ENCODE peak calls at places on chromosomes 11 and 22, in seven cellular contexts. One of them, this sample, is unnamed.

GRCh38 chr11:7034019-7034418 is 13.7 kb downstream of the NLRP14 start:
- DNase-seq in gastrocnemius medialis: no peak
- DNase-seq in transverse colon: no peak
- DNase-seq in right lobe of liver: no peak
- DNase-seq in ovary: no peak
- DNase-seq in stomach: no peak
- DNase-seq in uterus: no peak
- DNase-seq in this sample: no peak

GRCh38 chr11:126637800-126638175 is 282.3 kb downstream of the ST3GAL4 start:
- DNase-seq in gastrocnemius medialis: no peak
- DNase-seq in transverse colon: no peak
- DNase-seq in right lobe of liver: no peak
- DNase-seq in ovary: no peak
- DNase-seq in stomach: no peak
- DNase-seq in uterus: no peak
- DNase-seq in this sample: no peak

GRCh38 chr11:426851-427250 is 12.1 kb upstream of the SIGIRR start:
- DNase-seq in gastrocnemius medialis: no peak
- DNase-seq in transverse colon: no peak
- DNase-seq in right lobe of liver: no peak
- DNase-seq in ovary: peak; percentile 17
- DNase-seq in stomach: no peak
- DNase-seq in uterus: no peak
- DNase-seq in this sample: no peak

GRCh38 chr11:61699737-61700160 is 19.6 kb downstream of the DAGLA start:
- DNase-seq in gastrocnemius medialis: peak; percentile 68
- DNase-seq in transverse colon: peak; percentile 72
- DNase-seq in right lobe of liver: no peak
- DNase-seq in ovary: no peak
- DNase-seq in stomach: peak; percentile 85
- DNase-seq in uterus: no peak
- DNase-seq in this sample: peak; percentile 86

GRCh38 chr11:125871391-125872137 is 15.9 kb upstream of the HYLS1 start:
- DNase-seq in gastrocnemius medialis: no peak
- DNase-seq in transverse colon: no peak
- DNase-seq in right lobe of liver: no peak
- DNase-seq in ovary: no peak
- DNase-seq in stomach: peak; percentile 37
- DNase-seq in uterus: no peak
- DNase-seq in this sample: peak; percentile 48

GRCh38 chr11:88414385-88414861 is 76.9 kb upstream of the CTSC start:
- DNase-seq in gastrocnemius medialis: no peak
- DNase-seq in transverse colon: peak; percentile 20
- DNase-seq in right lobe of liver: no peak
- DNase-seq in ovary: no peak
- DNase-seq in stomach: no peak
- DNase-seq in uterus: no peak
- DNase-seq in this sample: peak; percentile 61

GRCh38 chr11:46668480-46669085 is 31.8 kb downstream of the ARHGAP1 start:
- DNase-seq in gastrocnemius medialis: no peak
- DNase-seq in transverse colon: no peak
- DNase-seq in right lobe of liver: peak; percentile 28
- DNase-seq in ovary: no peak
- DNase-seq in stomach: no peak
- DNase-seq in uterus: no peak
- DNase-seq in this sample: no peak

GRCh38 chr22:40392618-40393017 is 22.2 kb downstream of the SGSM3 start:
- DNase-seq in gastrocnemius medialis: no peak
- DNase-seq in transverse colon: no peak
- DNase-seq in right lobe of liver: no peak
- DNase-seq in ovary: no peak
- DNase-seq in stomach: no peak
- DNase-seq in uterus: no peak
- DNase-seq in this sample: no peak

GRCh38 chr11:20048246-20048645 is 112.0 kb downstream of the DBX1 start:
- DNase-seq in gastrocnemius medialis: no peak
- DNase-seq in transverse colon: no peak
- DNase-seq in right lobe of liver: no peak
- DNase-seq in ovary: no peak
- DNase-seq in stomach: no peak
- DNase-seq in uterus: no peak
- DNase-seq in this sample: no peak

GRCh38 chr11:128715691-128716153 is 21.9 kb downstream of the FLI1 start:
- DNase-seq in gastrocnemius medialis: no peak
- DNase-seq in transverse colon: no peak
- DNase-seq in right lobe of liver: peak; percentile 37
- DNase-seq in ovary: no peak
- DNase-seq in stomach: no peak
- DNase-seq in uterus: no peak
- DNase-seq in this sample: no peak

GRCh38 chr11:27471067-27471587 is 1.5 kb downstream of the LGR4 start:
- DNase-seq in gastrocnemius medialis: no peak
- DNase-seq in transverse colon: peak; percentile 27
- DNase-seq in right lobe of liver: no peak
- DNase-seq in ovary: no peak
- DNase-seq in stomach: no peak
- DNase-seq in uterus: no peak
- DNase-seq in this sample: peak; percentile 30

GRCh38 chr22:29480512-29481264 is 670 bp downstream of the NEFH start:
- DNase-seq in gastrocnemius medialis: no peak
- DNase-seq in transverse colon: no peak
- DNase-seq in right lobe of liver: no peak
- DNase-seq in ovary: peak; percentile 84
- DNase-seq in stomach: no peak
- DNase-seq in uterus: no peak
- DNase-seq in this sample: no peak

GRCh38 chr11:26231252-26231661 is 100.7 kb upstream of the ANO3 start:
- DNase-seq in gastrocnemius medialis: no peak
- DNase-seq in transverse colon: no peak
- DNase-seq in right lobe of liver: no peak
- DNase-seq in ovary: no peak
- DNase-seq in stomach: no peak
- DNase-seq in uterus: no peak
- DNase-seq in this sample: no peak

GRCh38 chr11:126948563-126948962 is 52.0 kb downstream of the KIRREL3 start:
- DNase-seq in gastrocnemius medialis: no peak
- DNase-seq in transverse colon: no peak
- DNase-seq in right lobe of liver: no peak
- DNase-seq in ovary: no peak
- DNase-seq in stomach: no peak
- DNase-seq in uterus: no peak
- DNase-seq in this sample: no peak

GRCh38 chr11:126282361-126282741 is 542 bp upstream of the TIRAP start:
- DNase-seq in gastrocnemius medialis: peak; percentile 44
- DNase-seq in transverse colon: peak; percentile 57
- DNase-seq in right lobe of liver: peak; percentile 63
- DNase-seq in ovary: peak; percentile 68
- DNase-seq in stomach: peak; percentile 34
- DNase-seq in uterus: peak; percentile 64
- DNase-seq in this sample: peak; percentile 60

GRCh38 chr22:49365910-49366309 is 461.8 kb downstream of the BRD1 start:
- DNase-seq in gastrocnemius medialis: no peak
- DNase-seq in transverse colon: no peak
- DNase-seq in right lobe of liver: no peak
- DNase-seq in ovary: no peak
- DNase-seq in stomach: peak; percentile 14
- DNase-seq in uterus: no peak
- DNase-seq in this sample: no peak

GRCh38 chr11:10584071-10584501 is 15.6 kb upstream of the LYVE1 start:
- DNase-seq in gastrocnemius medialis: no peak
- DNase-seq in transverse colon: no peak
- DNase-seq in right lobe of liver: no peak
- DNase-seq in ovary: peak; percentile 71
- DNase-seq in stomach: no peak
- DNase-seq in uterus: peak; percentile 58
- DNase-seq in this sample: no peak

GRCh38 chr11:64799925-64800632 is 2.9 kb downstream of the MAP4K2 start:
- DNase-seq in gastrocnemius medialis: no peak
- DNase-seq in transverse colon: no peak
- DNase-seq in right lobe of liver: no peak
- DNase-seq in ovary: no peak
- DNase-seq in stomach: no peak
- DNase-seq in uterus: no peak
- DNase-seq in this sample: no peak

GRCh38 chr22:42368379-42369249 is 63.6 kb downstream of the NFAM1 start:
- DNase-seq in gastrocnemius medialis: no peak
- DNase-seq in transverse colon: peak; percentile 34
- DNase-seq in right lobe of liver: no peak
- DNase-seq in ovary: peak; percentile 51
- DNase-seq in stomach: no peak
- DNase-seq in uterus: peak; percentile 39
- DNase-seq in this sample: no peak
- TF ChIP-seq POLR2A in gastrocnemius medialis: no peak
- TF ChIP-seq POLR2A in transverse colon: no peak
- TF ChIP-seq POLR2A in right lobe of liver: no peak
- TF ChIP-seq POLR2A in ovary: no peak
- TF ChIP-seq POLR2A in stomach: no peak
- TF ChIP-seq POLR2A in uterus: no peak
- TF ChIP-seq POLR2A in this sample: no peak

DNA sequence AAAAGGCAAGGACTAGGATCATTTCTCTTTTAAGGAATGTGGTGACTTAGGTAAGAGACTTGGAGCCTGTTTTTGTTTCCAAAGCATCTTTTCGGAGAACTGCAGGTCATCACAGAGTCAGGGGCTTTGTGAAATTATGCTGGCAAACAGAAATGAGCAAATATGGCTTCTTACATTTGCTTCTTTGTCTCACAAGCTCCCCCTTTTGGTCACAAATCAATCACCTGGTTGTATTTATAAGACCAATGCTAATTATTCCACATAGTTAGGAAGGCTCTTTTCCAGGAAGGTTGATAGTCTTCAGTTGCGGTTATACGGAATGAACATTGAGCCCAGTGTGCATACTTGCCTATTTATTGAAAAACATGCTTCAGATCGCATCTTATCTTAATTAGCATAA is 34.6 kb upstream of the CEP126 start:
- DNase-seq in gastrocnemius medialis: no peak
- DNase-seq in transverse colon: no peak
- DNase-seq in right lobe of liver: no peak
- DNase-seq in ovary: no peak
- DNase-seq in stomach: no peak
- DNase-seq in uterus: no peak
- DNase-seq in this sample: peak; percentile 38
- TF ChIP-seq CTCF in gastrocnemius medialis: no peak
- TF ChIP-seq CTCF in transverse colon: peak; percentile 25
- TF ChIP-seq CTCF in right lobe of liver: peak; percentile 60
- TF ChIP-seq CTCF in ovary: no peak
- TF ChIP-seq CTCF in stomach: no peak
- TF ChIP-seq CTCF in uterus: no peak
- TF ChIP-seq CTCF in this sample: peak; percentile 40

GRCh38 chr11:44878696-44879095 is 72.0 kb downstream of the TP53I11 start:
- DNase-seq in gastrocnemius medialis: no peak
- DNase-seq in transverse colon: no peak
- DNase-seq in right lobe of liver: no peak
- DNase-seq in ovary: no peak
- DNase-seq in stomach: no peak
- DNase-seq in uterus: no peak
- DNase-seq in this sample: no peak

GRCh38 chr11:44879432-44879831 is 71.3 kb downstream of the TP53I11 start:
- DNase-seq in gastrocnemius medialis: no peak
- DNase-seq in transverse colon: no peak
- DNase-seq in right lobe of liver: no peak
- DNase-seq in ovary: no peak
- DNase-seq in stomach: no peak
- DNase-seq in uterus: no peak
- DNase-seq in this sample: no peak

GRCh38 chr11:44876194-44876723 is 74.4 kb downstream of the TP53I11 start:
- DNase-seq in gastrocnemius medialis: no peak
- DNase-seq in transverse colon: no peak
- DNase-seq in right lobe of liver: no peak
- DNase-seq in ovary: no peak
- DNase-seq in stomach: no peak
- DNase-seq in uterus: no peak
- DNase-seq in this sample: no peak

GRCh38 chr11:44876923-44877322 is 73.8 kb downstream of the TP53I11 start:
- DNase-seq in gastrocnemius medialis: no peak
- DNase-seq in transverse colon: no peak
- DNase-seq in right lobe of liver: no peak
- DNase-seq in ovary: no peak
- DNase-seq in stomach: no peak
- DNase-seq in uterus: no peak
- DNase-seq in this sample: no peak

GRCh38 chr11:44877908-44878459 is 72.7 kb downstream of the TP53I11 start:
- DNase-seq in gastrocnemius medialis: no peak
- DNase-seq in transverse colon: no peak
- DNase-seq in right lobe of liver: no peak
- DNase-seq in ovary: peak; percentile 62
- DNase-seq in stomach: no peak
- DNase-seq in uterus: peak; percentile 61
- DNase-seq in this sample: no peak
- H3K27me3 ChIP-seq in gastrocnemius medialis: no peaks in the 10 kb centered on the region
- H3K27me3 ChIP-seq in transverse colon: peaks cover 6% of the 10 kb centered on the region
- H3K27me3 ChIP-seq in right lobe of liver: no peaks in the 10 kb centered on the region
- H3K27me3 ChIP-seq in ovary: no peaks in the 10 kb centered on the region
- H3K27me3 ChIP-seq in stomach: peaks cover 20% of the 10 kb centered on the region
- H3K27me3 ChIP-seq in uterus: no peaks in the 10 kb centered on the region
- H3K27me3 ChIP-seq in this sample: no peaks in the 10 kb centered on the region

GRCh38 chr22:38755155-38755910 is 465 bp downstream of the SUN2 start:
- DNase-seq in gastrocnemius medialis: peak; percentile 97
- DNase-seq in transverse colon: peak; percentile 95
- DNase-seq in right lobe of liver: peak; percentile 99
- DNase-seq in ovary: peak; percentile 94
- DNase-seq in stomach: peak; percentile 97
- DNase-seq in uterus: peak; percentile 90
- DNase-seq in this sample: peak; percentile 98

GRCh38 chr22:38754247-38755154 is 1.3 kb downstream of the SUN2 start:
- DNase-seq in gastrocnemius medialis: peak; percentile 87
- DNase-seq in transverse colon: peak; percentile 73
- DNase-seq in right lobe of liver: peak; percentile 88
- DNase-seq in ovary: peak; percentile 84
- DNase-seq in stomach: peak; percentile 92
- DNase-seq in uterus: peak; percentile 74
- DNase-seq in this sample: peak; percentile 94

GRCh38 chr22:38757464-38757757 is 1.6 kb upstream of the SUN2 start:
- DNase-seq in gastrocnemius medialis: no peak
- DNase-seq in transverse colon: no peak
- DNase-seq in right lobe of liver: no peak
- DNase-seq in ovary: no peak
- DNase-seq in stomach: no peak
- DNase-seq in uterus: no peak
- DNase-seq in this sample: no peak

GRCh38 chr22:38756631-38757463 is 1.0 kb upstream of the SUN2 start:
- DNase-seq in gastrocnemius medialis: no peak
- DNase-seq in transverse colon: peak; percentile 21
- DNase-seq in right lobe of liver: no peak
- DNase-seq in ovary: no peak
- DNase-seq in stomach: no peak
- DNase-seq in uterus: no peak
- DNase-seq in this sample: peak; percentile 37

GRCh38 chr22:38755911-38756532 is at the start of gene SUN2:
- DNase-seq in gastrocnemius medialis: peak; percentile 94
- DNase-seq in transverse colon: peak; percentile 96
- DNase-seq in right lobe of liver: peak; percentile 97
- DNase-seq in ovary: peak; percentile 96
- DNase-seq in stomach: peak; percentile 95
- DNase-seq in uterus: peak; percentile 94
- DNase-seq in this sample: peak; percentile 95
- TF ChIP-seq POLR2A in gastrocnemius medialis: peak; percentile 94
- TF ChIP-seq POLR2A in transverse colon: peak; percentile 35
- TF ChIP-seq POLR2A in right lobe of liver: peak; percentile 77
- TF ChIP-seq POLR2A in ovary: peak; percentile 67
- TF ChIP-seq POLR2A in stomach: no peak
- TF ChIP-seq POLR2A in uterus: peak; percentile 86
- TF ChIP-seq POLR2A in this sample: peak; percentile 37

This sample was measured in body of pancreas.